ENCODE peak calls at places on chromosomes 4 and X, in six cellular contexts. J is K562, Y is neuronal stem cell, S is SK-N-SH, B is astrocyte of the spinal cord, W is PC-9. I is an unnamed sample.

GRCh38 chrX:121802881-121803412 is 755.5 kb downstream of the GLUD2 start:
- DNase-seq in B (no peak), J (no peak), W (no peak), Y (no peak), S (no peak), I (no peak)

GRCh38 chr4:74944354-74944793 is 11.5 kb downstream of the PARM1 start:
- DNase-seq in J (no peak), B (no peak), Y (no peak), W (no peak), S (no peak), I (no peak)

GRCh38 chrX:153669174-153669890 is 4.3 kb downstream of the PNCK start:
- DNase-seq in B (no peak), W (no peak), S (peak), J (peak), Y (no peak), I (no peak)

GRCh38 chr4:154781126-154781982 is at the start of gene RBM46:
- DNase-seq in W (no peak), J (peak), B (no peak), Y (no peak), S (peak), I (no peak)

GRCh38 chrX:40169193-40170086 is 71.7 kb upstream of the BCOR start:
- DNase-seq in B (peak), J (peak), W (peak), S (peak), Y (no peak), I (peak)

GRCh38 chrX:152641996-152642395 is 4.3 kb downstream of the GABRQ start:
- DNase-seq in W (peak), B (no peak), S (peak), Y (peak), J (peak), I (peak)

GRCh38 chrX:45872480-45872879 is 671.8 kb upstream of the DIPK2B start:
- DNase-seq in B (no peak), S (no peak), W (no peak), J (no peak), Y (no peak), I (no peak)

GRCh38 chrX:48927125-48927524 is 8.3 kb upstream of the PIM2 start:
- DNase-seq in W (no peak), J (no peak), S (no peak), Y (no peak), B (no peak), I (no peak)

GRCh38 chr4:148770377-148770776 is 328.2 kb upstream of the NR3C2 start:
- DNase-seq in W (no peak), Y (no peak), B (no peak), J (no peak), S (no peak), I (no peak)

GRCh38 chrX:101417981-101418841 is 10.2 kb downstream of the HNRNPH2 start:
- DNase-seq in Y (peak), J (no peak), S (peak), W (no peak), B (peak), I (no peak)

GRCh38 chr4:111632752-111633151 is 512.5 kb upstream of the FAM241A start:
- DNase-seq in S (no peak), B (no peak), J (no peak), W (no peak), Y (no peak), I (no peak)

GRCh38 chrX:38664285-38664684 is 102.9 kb downstream of the TSPAN7 start:
- DNase-seq in Y (peak), B (peak), S (peak), W (no peak), J (peak), I (peak)

GRCh38 chr4:94559351-94559806 is 107.6 kb downstream of the PDLIM5 start:
- DNase-seq in S (no peak), J (no peak), B (peak), Y (no peak), W (no peak), I (no peak)

GRCh38 chrX:13110427-13111324 is 66.3 kb upstream of the FAM9C start:
- DNase-seq in J (no peak), Y (no peak), W (peak), B (peak), S (peak), I (no peak)

GRCh38 chr4:186283311-186283710 is 17.3 kb downstream of the F11 start:
- DNase-seq in J (no peak), W (no peak), S (no peak), Y (no peak), B (no peak), I (no peak)

GRCh38 chrX:119605739-119606507 is at the start of gene NKRF:
- DNase-seq in Y (peak), S (peak), B (no peak), J (peak), W (peak), I (peak)

GRCh38 chr4:159946983-159947645 is 844.2 kb downstream of the RAPGEF2 start:
- DNase-seq in Y (peak), B (peak), S (peak), W (peak), J (peak), I (peak)

GRCh38 chrX:9955506-9955905 is 11.7 kb upstream of the CLDN34 start:
- DNase-seq in S (no peak), J (no peak), B (peak), Y (no peak), W (no peak), I (no peak)

GRCh38 chrX:112849010-112849409 is 8.4 kb upstream of the AMOT start:
- DNase-seq in B (no peak), J (no peak), W (no peak), Y (no peak), S (peak), I (no peak)

GRCh38 chr4:89314291-89314690 is 6.7 kb upstream of the GPRIN3 start:
- DNase-seq in J (no peak), B (no peak), Y (no peak), W (no peak), S (no peak), I (no peak)

GRCh38 chr4:74671074-74671698 is 123.1 kb downstream of the BTC start:
- DNase-seq in Y (peak), S (peak), W (peak), J (peak), B (peak), I (peak)

GRCh38 chrX:108034725-108035124 is 10.1 kb upstream of the VSIG1 start:
- DNase-seq in J (no peak), W (no peak), Y (no peak), S (no peak), B (no peak), I (peak)

GRCh38 chr4:175263537-175263936 is 345.4 kb downstream of the ADAM29 start:
- DNase-seq in J (no peak), Y (no peak), B (peak), W (no peak), S (no peak), I (no peak)

GRCh38 chr4:165364452-165365080 is 14.2 kb upstream of the CPE start:
- DNase-seq in Y (no peak), S (no peak), B (no peak), J (no peak), W (no peak), I (no peak)

GRCh38 chrX:39397561-39398200 is 596.4 kb downstream of the MID1IP1 start:
- DNase-seq in Y (no peak), W (no peak), B (no peak), J (no peak), S (peak), I (no peak)

GRCh38 chrX:43958529-43958928 is 14.7 kb downstream of the NDP start:
- DNase-seq in B (peak), Y (peak), W (peak), S (peak), J (peak), I (peak)

GRCh38 chrX:124392794-124393193 is 46.4 kb downstream of the SH2D1A start:
- DNase-seq in J (no peak), W (no peak), B (no peak), S (no peak), Y (no peak), I (no peak)

GRCh38 chr4:57064811-57065711 is 45.1 kb downstream of the IGFBP7 start:
- DNase-seq in W (no peak), J (no peak), B (peak), Y (no peak), S (peak), I (no peak)

GRCh38 chrX:45767021-45767491 is 566.4 kb upstream of the DIPK2B start:
- DNase-seq in Y (no peak), J (no peak), S (no peak), W (no peak), B (peak), I (no peak)

GRCh38 chr4:146224331-146224966 is 10.1 kb downstream of the REELD1 start:
- DNase-seq in B (no peak), S (no peak), W (no peak), Y (no peak), J (no peak), I (no peak)

GRCh38 chr4:114146947-114147618 is 167.6 kb upstream of the ARSJ start:
- DNase-seq in S (no peak), W (no peak), J (no peak), B (no peak), Y (no peak), I (no peak)

GRCh38 chrX:66015906-66016689 is 23.8 kb downstream of the VSIG4 start:
- DNase-seq in Y (no peak), B (no peak), J (peak), W (no peak), S (no peak), I (no peak)

GRCh38 chr4:99949999-99950912 is at the start of gene H2AZ1:
- DNase-seq in S (peak), Y (peak), W (peak), B (peak), J (peak), I (peak)

GRCh38 chr4:27278615-27279014 is 418.0 kb downstream of the STIM2 start:
- DNase-seq in J (peak), B (peak), Y (peak), W (no peak), S (no peak), I (peak)

GRCh38 chr4:151284534-151285245 is 7.7 kb downstream of the PRSS48 start:
- DNase-seq in W (no peak), Y (no peak), S (no peak), B (no peak), J (no peak), I (peak)

GRCh38 chr4:105560488-105560887 is 8.1 kb downstream of the ARHGEF38 start:
- DNase-seq in S (no peak), J (no peak), B (peak), W (no peak), Y (no peak), I (peak)

DNA sequence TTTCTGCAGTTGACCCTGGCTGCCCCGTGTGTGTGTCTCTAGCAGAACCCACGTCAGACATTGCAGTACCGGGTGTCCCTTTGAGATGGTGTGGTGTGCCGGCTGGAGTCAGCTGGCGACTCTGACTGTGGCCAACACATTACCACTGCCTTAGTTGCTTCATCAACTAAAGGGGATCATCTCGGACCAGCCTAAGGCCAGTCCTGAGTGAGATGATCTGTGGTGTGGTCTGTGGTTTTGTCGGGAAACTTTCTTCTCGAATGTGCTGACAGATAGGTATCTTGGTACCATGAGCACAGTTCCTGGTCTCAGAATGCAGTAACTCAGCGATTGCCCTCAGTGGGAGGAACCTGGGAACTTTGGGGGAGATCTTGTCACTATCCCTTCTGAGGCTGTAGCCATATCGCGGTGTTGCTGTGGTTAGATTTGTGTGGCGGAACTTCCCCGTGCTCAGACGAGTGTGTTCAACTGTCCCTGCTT is 15.8 kb downstream of the TBC1D14 start:
- DNase-seq in W (no peak), Y (no peak), S (no peak), B (no peak), J (peak), I (no peak)
- H3K4me3 ChIP-seq in W (no peak), Y (no peak), S (no peak), B (no peak), J (no peak), I (no peak)

DNA sequence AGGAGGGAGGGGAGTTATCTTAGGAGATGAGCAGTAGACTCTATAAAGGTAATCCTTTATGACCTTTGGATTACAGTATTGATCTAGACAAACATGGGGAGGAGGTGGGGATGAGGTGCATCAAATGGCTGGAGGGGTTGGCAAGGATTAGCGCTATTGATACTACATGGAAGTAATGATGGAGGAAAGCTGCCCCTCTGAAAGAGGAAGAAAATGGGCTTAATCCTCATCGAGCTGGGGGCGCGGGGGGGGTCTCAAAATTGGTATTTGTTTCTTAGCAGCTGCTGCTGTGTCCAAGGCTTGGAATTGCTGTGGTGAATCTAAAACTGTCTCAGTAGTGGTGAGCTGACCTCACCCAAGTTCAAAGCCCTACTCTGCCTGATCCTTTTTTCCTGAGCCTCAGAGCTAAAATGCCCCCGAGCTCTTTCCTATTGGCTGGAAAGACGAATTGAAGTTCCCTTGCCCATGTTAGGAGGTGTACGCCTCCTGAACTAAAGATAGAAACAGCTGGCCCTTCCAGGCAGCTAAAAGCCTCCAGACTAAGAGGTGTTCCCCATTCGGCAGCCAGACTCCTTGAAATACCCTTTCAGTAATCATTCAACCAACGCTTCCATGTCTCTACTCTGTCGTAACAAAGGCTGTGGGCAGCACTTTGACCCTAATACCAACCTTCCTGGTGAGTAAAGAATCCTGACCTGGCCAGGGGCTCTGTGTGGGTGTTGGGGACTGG is at the start of gene ITGB1BP2:
- DNase-seq in W (no peak), Y (no peak), B (no peak), S (no peak), J (peak), I (peak)
- H3K4me3 ChIP-seq in W (no peak), Y (no peak), B (no peak), S (no peak), J (no peak), I (no peak)

GRCh38 chr4:139154134-139154421 is 22.9 kb downstream of the ELF2 start:
- DNase-seq in S (no peak), J (no peak), Y (no peak), B (no peak), W (no peak), I (no peak)
- H3K4me3 ChIP-seq in S (no peak), J (no peak), Y (no peak), B (no peak), W (no peak), I (no peak)

DNA sequence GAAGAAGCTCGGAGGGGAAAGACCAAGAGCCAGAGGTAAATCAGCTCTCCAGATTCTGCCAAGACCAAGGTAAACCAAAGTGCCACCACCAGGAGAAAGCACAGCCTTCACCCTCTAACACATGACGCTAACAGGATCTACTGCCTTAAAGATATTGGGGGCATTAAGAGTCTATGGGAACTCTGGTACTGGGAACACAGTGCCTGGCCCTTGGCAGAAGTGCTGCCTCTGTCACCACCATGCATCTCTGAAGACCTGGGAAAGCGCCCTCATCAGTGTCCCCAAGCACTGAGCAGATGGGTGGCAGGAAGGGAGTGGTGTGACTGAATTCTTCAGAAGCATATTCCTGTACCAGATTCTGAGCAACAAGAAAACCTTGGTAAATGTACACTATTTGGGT is 1.3 kb downstream of the QDPR start:
- DNase-seq in W (no peak), S (peak), Y (no peak), B (no peak), J (no peak), I (no peak)
- H3K4me3 ChIP-seq in W (no peak), S (no peak), Y (no peak), B (no peak), J (peak), I (peak)

GRCh38 chr4:185144601-185145240 is 1.7 kb downstream of the SLC25A4 start:
- DNase-seq in J (no peak), Y (no peak), B (no peak), S (no peak), W (no peak), I (no peak)
- H3K4me3 ChIP-seq in J (no peak), Y (peak), B (no peak), S (no peak), W (no peak), I (no peak)

DNA sequence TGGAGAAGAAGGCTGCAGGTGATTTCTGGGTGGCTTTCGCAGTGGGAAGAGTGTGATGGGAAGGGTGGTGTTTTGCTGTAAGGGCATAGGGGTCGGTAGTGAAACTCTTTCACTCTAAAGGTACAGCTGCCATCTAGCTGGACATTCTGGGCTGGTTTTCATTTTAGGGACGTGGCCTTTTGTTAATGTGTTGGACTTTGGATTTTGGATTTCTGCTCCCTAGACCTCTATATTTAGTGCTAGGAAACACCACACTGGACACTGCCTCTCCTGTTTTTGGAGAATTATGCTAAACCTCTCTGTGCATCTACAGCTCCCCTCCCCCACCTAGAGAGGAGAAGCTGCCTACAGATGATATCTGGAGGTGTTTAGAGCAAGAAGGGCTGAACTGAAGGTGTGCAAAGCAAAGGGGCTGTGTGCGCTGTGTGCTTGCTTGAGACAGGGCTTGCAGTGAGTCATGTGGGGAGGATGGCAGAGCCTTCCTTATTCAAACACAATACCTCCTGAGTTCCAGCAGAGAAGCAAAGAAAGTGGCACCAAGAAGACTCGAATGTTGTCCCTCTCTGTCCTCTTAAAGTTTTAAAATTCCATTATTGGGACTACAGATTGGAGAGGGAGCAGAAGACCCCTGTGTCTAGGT is 47.9 kb downstream of the STARD8 start:
- DNase-seq in Y (no peak), S (no peak), J (no peak), B (no peak), W (no peak), I (no peak)
- H3K4me3 ChIP-seq in Y (no peak), S (no peak), J (peak), B (no peak), W (no peak), I (no peak)

DNA sequence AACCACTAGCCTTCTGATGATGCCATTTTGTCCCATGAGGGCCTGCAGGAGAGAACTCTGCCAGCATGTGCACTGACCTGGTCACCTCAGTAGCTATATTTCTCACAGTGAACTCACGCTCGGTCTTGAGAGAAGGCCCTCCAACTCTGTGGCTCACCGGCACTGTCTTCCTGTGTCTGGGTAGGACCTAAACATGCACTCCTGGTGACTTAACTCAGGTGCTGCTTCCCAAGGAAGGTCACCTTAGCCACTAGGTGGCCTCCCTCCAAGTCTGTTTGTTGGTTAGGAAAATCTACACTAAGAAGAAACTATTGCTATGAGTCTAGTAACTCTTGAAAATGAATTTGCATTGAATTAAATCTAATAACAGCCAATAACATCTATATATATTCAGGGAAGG is 24.8 kb downstream of the TLR10 start:
- DNase-seq in B (no peak), J (peak), W (no peak), Y (no peak), S (no peak), I (no peak)
- H3K4me3 ChIP-seq in B (no peak), J (no peak), W (no peak), Y (no peak), S (no peak), I (no peak)

GRCh38 chrX:143634373-143634685 is 1.6 kb downstream of the SLITRK4 start:
- DNase-seq in B (no peak), W (no peak), Y (no peak), J (no peak), S (no peak), I (no peak)
- H3K4me3 ChIP-seq in B (peak), W (no peak), Y (peak), J (no peak), S (no peak), I (no peak)

GRCh38 chrX:24684048-24684447 is 9.7 kb upstream of the POLA1 start:
- DNase-seq in W (no peak), Y (no peak), J (no peak), S (no peak), B (no peak), I (no peak)
- H3K4me3 ChIP-seq in W (no peak), Y (no peak), J (no peak), S (no peak), B (no peak), I (no peak)

I was measured in HAP-1.